ENCODE peak calls at places on chromosomes 7 and 10, in five cellular contexts. H is psoas muscle, Y is kidney, J is tibial nerve, K is neuronal stem cell. L is an unnamed sample. For H3K9me3, the result is how much of the 10 kb centered on the place peaks cover.

GRCh38 chr10:69438531-69439349 is 12.5 kb upstream of the TSPAN15 start:
- DNase-seq in H (no peak), Y (no peak), J (no peak), K (no peak), L (no peak)

GRCh38 chr7:45930967-45931366 is 9.9 kb upstream of the IGFBP3 start:
- DNase-seq in H (no peak), Y (no peak), J (no peak), K (no peak), L (no peak)

GRCh38 chr7:128906766-128907559 is 3.5 kb downstream of the KCP start:
- DNase-seq in H (no peak), Y (no peak), J (no peak), K (no peak), L (no peak)

GRCh38 chr10:103592186-103593021 is 98.9 kb downstream of the NEURL1 start:
- DNase-seq in H (peak), Y (no peak), J (no peak), K (peak), L (no peak)

GRCh38 chr10:1454428-1454827 is 282.9 kb downstream of the ADARB2 start:
- DNase-seq in H (no peak), Y (no peak), J (no peak), K (no peak), L (no peak)

GRCh38 chr7:15248514-15248913 is 313.3 kb downstream of the AGMO start:
- DNase-seq in H (no peak), Y (no peak), J (no peak), K (no peak), L (no peak)

GRCh38 chr7:5702876-5703571 is 78.4 kb downstream of the RNF216 start:
- DNase-seq in H (no peak), Y (no peak), J (no peak), K (no peak), L (no peak)

GRCh38 chr10:71431945-71432905 is 35.5 kb downstream of the CDH23 start:
- DNase-seq in H (no peak), Y (peak), J (no peak), K (no peak), L (no peak)

GRCh38 chr7:100917018-100917365 is 21.3 kb upstream of the ACHE start:
- DNase-seq in H (no peak), Y (no peak), J (no peak), K (no peak), L (no peak)

GRCh38 chr7:126662826-126663225 is 589.9 kb downstream of the GRM8 start:
- DNase-seq in H (no peak), Y (no peak), J (no peak), K (no peak), L (no peak)

GRCh38 chr7:133750287-133750686 is 376.9 kb upstream of the LRGUK start:
- DNase-seq in H (no peak), Y (no peak), J (no peak), K (no peak), L (no peak)

GRCh38 chr7:49091089-49091488 is 166.7 kb downstream of the CDC14C start:
- DNase-seq in H (no peak), Y (no peak), J (no peak), K (no peak), L (no peak)

GRCh38 chr10:74293686-74294365 is 142.8 kb downstream of the ADK start:
- DNase-seq in H (no peak), Y (no peak), J (no peak), K (no peak), L (no peak)

GRCh38 chr10:22897371-22897770 is 30.5 kb upstream of the ARMC3 start:
- DNase-seq in H (no peak), Y (no peak), J (no peak), K (no peak), L (no peak)

GRCh38 chr7:100890640-100891521 is 1.4 kb upstream of the UFSP1 start:
- DNase-seq in H (peak), Y (peak), J (no peak), K (no peak), L (no peak)

GRCh38 chr10:59460601-59461000 is 98.3 kb upstream of the FAM13C start:
- DNase-seq in H (no peak), Y (no peak), J (no peak), K (no peak), L (no peak)

GRCh38 chr10:24383681-24384106 is 174.8 kb downstream of the KIAA1217 start:
- DNase-seq in H (peak), Y (peak), J (peak), K (no peak), L (no peak)

GRCh38 chr10:36114913-36115312 is 472.8 kb upstream of the FZD8 start:
- DNase-seq in H (no peak), Y (no peak), J (no peak), K (no peak), L (no peak)

GRCh38 chr10:101014230-101014884 is 14.7 kb downstream of the LZTS2 start:
- DNase-seq in H (peak), Y (peak), J (peak), K (no peak), L (peak)

GRCh38 chr7:155377837-155378579 is 79.9 kb upstream of the EN2 start:
- DNase-seq in H (peak), Y (peak), J (no peak), K (no peak), L (no peak)

GRCh38 chr10:117782276-117782675 is 239.7 kb downstream of the EMX2 start:
- DNase-seq in H (no peak), Y (no peak), J (no peak), K (no peak), L (no peak)

GRCh38 chr7:33418251-33418701 is 288.9 kb downstream of the BBS9 start:
- DNase-seq in H (no peak), Y (no peak), J (no peak), K (peak), L (no peak)

GRCh38 chr10:51242393-51242792 is 168.1 kb downstream of the PRKG1 start:
- DNase-seq in H (no peak), Y (no peak), J (no peak), K (no peak), L (no peak)

GRCh38 chr10:114519306-114519669 is 115.0 kb upstream of the AFAP1L2 start:
- DNase-seq in H (peak), Y (no peak), J (no peak), K (no peak), L (no peak)

GRCh38 chr7:37414352-37414983 is 34.2 kb downstream of the ELMO1 start:
- DNase-seq in H (no peak), Y (no peak), J (no peak), K (no peak), L (no peak)

GRCh38 chr7:151087247-151088018 is 1.2 kb downstream of the AGAP3 start:
- DNase-seq in H (peak), Y (peak), J (no peak), K (no peak), L (no peak)

GRCh38 chr7:112462236-112462635 is 12.0 kb downstream of the IFRD1 start:
- DNase-seq in H (no peak), Y (no peak), J (no peak), K (no peak), L (no peak)

GRCh38 chr7:28953628-28954027 is 4.5 kb downstream of the TRIL start:
- DNase-seq in H (no peak), Y (no peak), J (no peak), K (no peak), L (no peak)

GRCh38 chr7:151010307-151011096 is 13.8 kb downstream of the ATG9B start:
- DNase-seq in H (no peak), Y (peak), J (no peak), K (no peak), L (peak)

GRCh38 chr10:28975891-28976471 is 298.7 kb downstream of the BAMBI start:
- DNase-seq in H (no peak), Y (no peak), J (no peak), K (peak), L (no peak)

GRCh38 chr10:16942361-16943078 is 125.3 kb upstream of the RSU1 start:
- DNase-seq in H (no peak), Y (no peak), J (no peak), K (no peak), L (no peak)

GRCh38 chr10:88095291-88095721 is 231.9 kb downstream of the PTEN start:
- DNase-seq in H (no peak), Y (no peak), J (no peak), K (no peak), L (no peak)

DNA sequence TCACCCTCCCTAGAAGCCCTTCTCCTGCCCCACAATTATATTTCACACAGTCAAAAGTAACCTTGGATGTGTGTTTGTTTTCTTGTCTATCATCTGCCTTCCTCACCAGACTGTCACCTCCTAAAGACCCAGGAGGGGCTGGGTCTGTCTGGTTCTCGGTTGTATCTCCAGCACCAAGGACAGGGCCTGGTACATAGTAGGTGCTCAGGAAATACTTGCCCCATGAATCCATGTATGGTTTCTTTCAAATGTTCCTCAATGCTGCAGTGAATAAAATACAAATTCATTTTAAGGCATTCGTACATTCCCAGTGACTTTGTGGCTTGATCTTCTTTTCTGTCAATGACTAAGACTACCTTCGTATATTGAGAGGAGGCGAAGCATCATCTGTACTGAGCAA is 122.9 kb upstream of the ZNF716 start:
- DNase-seq in H (no peak), Y (no peak), J (no peak), K (no peak), L (no peak)
- H3K9me3 ChIP-seq in H (under half), Y (under half), J (half or more), K (under half), L (under half)

GRCh38 chr10:37952051-37952815 is 24.2 kb downstream of the ZNF25 start:
- DNase-seq in H (no peak), Y (no peak), J (no peak), K (no peak), L (no peak)
- H3K9me3 ChIP-seq in H (under half), Y (under half), J (under half), K (under half), L (under half)

GRCh38 chr10:42875792-42876191 is 93.2 kb downstream of the BMS1 start:
- DNase-seq in H (no peak), Y (peak), J (no peak), K (no peak), L (no peak)
- H3K9me3 ChIP-seq in H (under half), Y (under half), J (under half), K (under half), L (under half)

DNA sequence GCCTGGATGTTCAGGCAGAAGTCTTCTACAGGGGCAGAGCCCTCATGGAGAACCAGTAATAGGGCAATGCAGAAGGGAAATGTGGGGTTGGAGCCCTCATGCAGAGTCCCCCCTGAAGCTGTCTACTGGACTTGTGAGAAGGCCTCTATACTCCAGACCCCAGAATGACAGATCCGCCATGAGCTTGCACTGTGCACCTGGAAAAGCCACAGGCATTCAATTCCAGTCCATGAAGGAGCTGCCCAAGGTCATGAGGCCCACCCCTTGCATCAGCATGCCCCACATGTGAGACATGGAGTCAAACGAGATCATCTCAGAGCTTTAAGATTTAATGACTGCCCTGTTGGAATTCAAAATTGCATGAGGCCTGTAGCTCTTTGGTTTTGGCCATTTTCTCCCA is 4.9 kb upstream of the ZNF679 start:
- DNase-seq in H (no peak), Y (no peak), J (no peak), K (no peak), L (no peak)
- H3K9me3 ChIP-seq in H (under half), Y (under half), J (half or more), K (under half), L (under half)

GRCh38 chr10:110443239-110444008 is 54.3 kb upstream of the DUSP5 start:
- DNase-seq in H (no peak), Y (no peak), J (no peak), K (no peak), L (no peak)
- H3K9me3 ChIP-seq in H (under half), Y (under half), J (under half), K (under half), L (under half)

GRCh38 chr7:64174941-64175340 is 32.1 kb upstream of the ZNF735 start:
- DNase-seq in H (no peak), Y (no peak), J (no peak), K (no peak), L (no peak)

GRCh38 chr7:64174328-64174727 is 32.7 kb upstream of the ZNF735 start:
- DNase-seq in H (no peak), Y (no peak), J (no peak), K (no peak), L (no peak)
- H3K9me3 ChIP-seq in H (under half), Y (under half), J (under half), K (under half), L (under half)

GRCh38 chr7:13727279-13727678 is 262.2 kb downstream of the ETV1 start:
- DNase-seq in H (no peak), Y (no peak), J (no peak), K (no peak), L (no peak)

GRCh38 chr7:13724631-13725566 is 264.6 kb downstream of the ETV1 start:
- DNase-seq in H (no peak), Y (no peak), J (no peak), K (no peak), L (no peak)

GRCh38 chr7:13725591-13725990 is 263.9 kb downstream of the ETV1 start:
- DNase-seq in H (no peak), Y (no peak), J (no peak), K (no peak), L (no peak)
- H3K9me3 ChIP-seq in H (under half), Y (under half), J (under half), K (under half), L (under half)

GRCh38 chr10:108736111-108736510 is 1187.2 kb downstream of the XPNPEP1 start:
- DNase-seq in H (no peak), Y (no peak), J (no peak), K (no peak), L (no peak)

DNA sequence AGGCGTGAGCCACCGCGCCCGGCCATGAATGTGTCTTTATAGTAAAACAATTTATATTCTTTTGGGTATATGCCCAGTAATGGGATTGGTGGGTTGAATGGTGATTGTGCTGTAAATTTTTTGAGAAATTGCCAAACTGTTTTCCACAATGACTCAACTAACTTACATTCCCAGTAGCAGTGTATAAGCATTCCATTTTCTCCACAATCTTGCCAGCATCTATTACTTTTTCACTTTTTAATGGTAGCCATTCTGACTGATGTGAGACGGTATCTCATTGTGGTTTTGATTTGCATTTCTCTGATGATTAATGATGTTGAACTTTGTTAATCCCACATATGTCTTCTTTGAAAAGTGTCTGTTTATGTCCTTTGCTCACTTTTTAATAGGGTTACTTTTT is 1187.9 kb downstream of the XPNPEP1 start:
- DNase-seq in H (no peak), Y (no peak), J (no peak), K (no peak), L (no peak)
- H3K9me3 ChIP-seq in H (under half), Y (under half), J (under half), K (under half), L (under half)

GRCh38 chr10:38076687-38077086 is 17.4 kb upstream of the ZNF37A start:
- DNase-seq in H (no peak), Y (no peak), J (no peak), K (no peak), L (no peak)
- H3K9me3 ChIP-seq in H (under half), Y (under half), J (under half), K (under half), L (under half)

GRCh38 chr10:65898055-65898454 is 1027.8 kb upstream of the LRRTM3 start:
- DNase-seq in H (no peak), Y (no peak), J (no peak), K (no peak), L (no peak)

GRCh38 chr10:65894379-65894778 is 1031.5 kb upstream of the LRRTM3 start:
- DNase-seq in H (no peak), Y (no peak), J (no peak), K (no peak), L (no peak)

GRCh38 chr10:65903620-65904019 is 1022.2 kb upstream of the LRRTM3 start:
- DNase-seq in H (no peak), Y (no peak), J (no peak), K (no peak), L (no peak)

GRCh38 chr10:65900271-65900670 is 1025.6 kb upstream of the LRRTM3 start:
- DNase-seq in H (no peak), Y (no peak), J (no peak), K (no peak), L (no peak)
- H3K9me3 ChIP-seq in H (under half), Y (under half), J (under half), K (under half), L (under half)

L was measured in T-helper 17 cell.